ENCODE peak calls at places on chromosomes 2 and 18, in five cellular contexts. C, A, V, I and D are unnamed samples.
A peak's percentile ranks its signal among the peaks of the same experiment; 100 is the strongest.

GRCh38 chr2:211611061-211611518 is 927.5 kb downstream of the ERBB4 start:
- DNase-seq in C (no peak), A (no peak), V (no peak), I (no peak), D (no peak)

GRCh38 chr2:88614497-88615157 is 12.6 kb downstream of the EIF2AK3 start:
- DNase-seq in C (no peak), A (no peak), V (no peak), I (no peak), D (no peak)

GRCh38 chr2:19774788-19775156 is 127.0 kb downstream of the TTC32 start:
- DNase-seq in C (no peak), A (no peak), V (no peak), I (no peak), D (no peak)

GRCh38 chr2:125471963-125472362 is 1184.0 kb upstream of the GYPC start:
- DNase-seq in C (no peak), A (peak; percentile 29), V (no peak), I (peak; percentile 1), D (no peak)

GRCh38 chr18:39959839-39960238 is 1995.2 kb upstream of the PIK3C3 start:
- DNase-seq in C (no peak), A (peak; percentile 62), V (no peak), I (no peak), D (no peak)

GRCh38 chr2:112646791-112647720 is 1.3 kb downstream of the SLC20A1 start:
- DNase-seq in C (peak; percentile 33), A (peak; percentile 36), V (no peak), I (no peak), D (no peak)

GRCh38 chr2:3179208-3179607 is 198.4 kb downstream of the EIPR1 start:
- DNase-seq in C (no peak), A (no peak), V (no peak), I (no peak), D (no peak)

GRCh38 chr18:7931763-7932162 is 364.6 kb downstream of the PTPRM start:
- DNase-seq in C (no peak), A (no peak), V (no peak), I (no peak), D (no peak)

GRCh38 chr2:69083126-69083733 is 70.3 kb downstream of the ANTXR1 start:
- DNase-seq in C (no peak), A (peak; percentile 8), V (no peak), I (peak; percentile 65), D (no peak)

GRCh38 chr2:132466428-132467028 is 49.9 kb downstream of the GPR39 start:
- DNase-seq in C (no peak), A (no peak), V (no peak), I (no peak), D (no peak)

GRCh38 chr2:84874381-84875212 is 6.3 kb downstream of the TRABD2A start:
- DNase-seq in C (peak; percentile 33), A (no peak), V (no peak), I (peak; percentile 72), D (no peak)

GRCh38 chr2:177675256-177676220 is 283.0 kb downstream of the AGPS start:
- DNase-seq in C (no peak), A (no peak), V (no peak), I (no peak), D (no peak)

GRCh38 chr2:222280795-222281194 is 18.0 kb downstream of the PAX3 start:
- DNase-seq in C (no peak), A (no peak), V (no peak), I (peak; percentile 82), D (no peak)

GRCh38 chr2:145404690-145405089 is 884.8 kb upstream of the ZEB2 start:
- DNase-seq in C (no peak), A (no peak), V (no peak), I (peak; percentile 42), D (no peak)

GRCh38 chr2:85678794-85679672 is 11.0 kb upstream of the SFTPB start:
- DNase-seq in C (peak; percentile 96), A (peak; percentile 93), V (peak; percentile 82), I (peak; percentile 67), D (no peak)

GRCh38 chr2:9234680-9235387 is 28.2 kb downstream of the ASAP2 start:
- DNase-seq in C (no peak), A (peak; percentile 96), V (no peak), I (peak; percentile 82), D (peak; percentile 42)

GRCh38 chr18:79855147-79855910 is 57.6 kb downstream of the KCNG2 start:
- DNase-seq in C (no peak), A (no peak), V (no peak), I (no peak), D (no peak)

GRCh38 chr18:58544616-58545337 is 84.1 kb downstream of the ALPK2 start:
- DNase-seq in C (no peak), A (no peak), V (no peak), I (no peak), D (no peak)

GRCh38 chr2:66478729-66479316 is 43.9 kb downstream of the MEIS1 start:
- DNase-seq in C (no peak), A (no peak), V (no peak), I (no peak), D (no peak)

GRCh38 chr2:207107551-207107950 is 58.2 kb downstream of the KLF7 start:
- DNase-seq in C (no peak), A (no peak), V (no peak), I (no peak), D (no peak)

GRCh38 chr2:232976666-232977437 is 36.2 kb downstream of the NGEF start:
- DNase-seq in C (no peak), A (no peak), V (no peak), I (no peak), D (no peak)

GRCh38 chr2:28166956-28167355 is 225.7 kb upstream of the FOSL2 start:
- DNase-seq in C (no peak), A (peak; percentile 79), V (no peak), I (peak; percentile 17), D (no peak)

GRCh38 chr18:77132369-77133050 is at the start of gene MBP:
- DNase-seq in C (peak; percentile 82), A (peak; percentile 75), V (peak; percentile 46), I (no peak), D (no peak)

GRCh38 chr2:231189571-231190495 is 8.6 kb upstream of the ARMC9 start:
- DNase-seq in C (peak; percentile 79), A (no peak), V (no peak), I (peak; percentile 77), D (no peak)

GRCh38 chr2:9536504-9536903 is 19.1 kb downstream of the ADAM17 start:
- DNase-seq in C (no peak), A (no peak), V (no peak), I (no peak), D (no peak)

GRCh38 chr2:159285929-159286708 is at the start of gene WDSUB1:
- DNase-seq in C (peak; percentile 85), A (peak; percentile 50), V (peak; percentile 55), I (peak; percentile 56), D (no peak)

GRCh38 chr2:174482854-174483253 is 4.0 kb downstream of the GPR155 start:
- DNase-seq in C (no peak), A (no peak), V (no peak), I (no peak), D (no peak)

GRCh38 chr2:30232027-30232800 is 880 bp downstream of the LBH start:
- DNase-seq in C (peak; percentile 86), A (no peak), V (peak; percentile 35), I (peak; percentile 56), D (no peak)

GRCh38 chr2:193868833-193869232 is 1674.1 kb upstream of the TMEFF2 start:
- DNase-seq in C (no peak), A (peak; percentile 14), V (no peak), I (no peak), D (no peak)

GRCh38 chr18:56641714-56642331 is 3.4 kb upstream of the TXNL1 start:
- DNase-seq in C (no peak), A (peak; percentile 65), V (no peak), I (peak; percentile 25), D (no peak)

GRCh38 chr2:175964195-175964594 is 37.9 kb downstream of the LNPK start:
- DNase-seq in C (no peak), A (peak; percentile 27), V (no peak), I (no peak), D (no peak)
- TF ChIP-seq CTCF in C (no peak), A (peak; percentile 50), V (no peak), I (no peak), D (no peak)

DNA sequence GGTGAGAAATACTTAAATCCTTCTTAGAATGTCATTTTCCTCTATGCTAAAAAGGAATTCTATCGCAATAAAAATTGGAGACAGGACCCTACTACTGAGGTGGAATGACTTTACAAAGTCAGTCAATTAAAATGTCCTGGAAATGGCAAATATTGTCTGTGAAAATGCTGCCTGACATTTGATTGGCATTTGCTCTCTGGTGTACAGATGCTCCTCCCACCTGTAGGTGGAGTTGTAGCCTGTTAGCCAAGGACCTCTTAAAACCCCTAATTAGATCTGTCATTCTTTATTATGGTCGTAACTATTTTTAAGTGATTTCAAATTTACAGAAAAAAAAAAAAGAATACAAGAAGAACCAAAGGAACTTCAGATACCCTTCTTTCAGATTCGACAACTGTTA is 393.1 kb upstream of the KLHL29 start:
- DNase-seq in C (no peak), A (peak; percentile 3), V (no peak), I (no peak), D (no peak)
- TF ChIP-seq CTCF in C (no peak), A (no peak), V (no peak), I (no peak), D (no peak)

GRCh38 chr2:11746376-11746806 is at the start of gene LPIN1:
- DNase-seq in C (peak; percentile 95), A (peak; percentile 81), V (peak; percentile 85), I (peak; percentile 81), D (no peak)
- TF ChIP-seq CTCF in C (no peak), A (no peak), V (no peak), I (no peak), D (peak; percentile 45)

GRCh38 chr18:9017170-9017899 is 85.2 kb upstream of the NDUFV2 start:
- DNase-seq in C (peak; percentile 90), A (peak; percentile 97), V (no peak), I (peak; percentile 89), D (no peak)
- TF ChIP-seq CTCF in C (no peak), A (no peak), V (no peak), I (no peak), D (no peak)

GRCh38 chr2:130372833-130373807 is 17.3 kb downstream of the PTPN18 start:
- DNase-seq in C (peak; percentile 45), A (no peak), V (no peak), I (no peak), D (no peak)
- TF ChIP-seq CTCF in C (no peak), A (no peak), V (peak; percentile 63), I (no peak), D (no peak)

GRCh38 chr2:1591978-1592907 is 152.1 kb downstream of the PXDN start:
- DNase-seq in C (peak; percentile 92), A (peak; percentile 90), V (no peak), I (peak; percentile 46), D (no peak)
- TF ChIP-seq CTCF in C (peak; percentile 86), A (peak; percentile 87), V (peak; percentile 21), I (peak; percentile 42), D (peak; percentile 71)